ENCODE peak calls at places on chromosomes 4 and X, in ten cellular contexts. J is body of pancreas, C is suprapubic skin, F is tibial nerve, Q is Peyer's patch, H is sigmoid colon, D is ovary, W is esophagus squamous epithelium, G is K562, O is uterus. T is an unnamed sample. For H3K4me1, the result is how much of the 10 kb centered on the place peaks cover.

GRCh38 chr4:144709793-144710525 is 64.0 kb downstream of the HHIP start:
- DNase-seq in J (no peak), C (no peak), F (no peak), Q (no peak), H (no peak), D (no peak), W (no peak), G (no peak), O (no peak), T (peak)

GRCh38 chr4:14428125-14428524 is 574.2 kb upstream of the CPEB2 start:
- DNase-seq in J (no peak), C (no peak), F (no peak), Q (no peak), H (no peak), D (no peak), W (no peak), G (no peak), O (no peak), T (no peak)

GRCh38 chr4:138555584-138555983 is 313.4 kb upstream of the SLC7A11 start:
- DNase-seq in J (peak), C (no peak), F (no peak), Q (no peak), H (no peak), D (no peak), W (no peak), G (no peak), O (no peak), T (no peak)

GRCh38 chrX:112083624-112084326 is 1.2 kb upstream of the TRPC5 start:
- DNase-seq in J (no peak), C (no peak), F (no peak), Q (no peak), H (no peak), D (no peak), W (no peak), G (no peak), O (no peak), T (no peak)

GRCh38 chr4:151114986-151115385 is 15.6 kb downstream of the RPS3A start:
- DNase-seq in J (no peak), C (no peak), F (no peak), Q (no peak), H (no peak), D (no peak), W (no peak), G (no peak), O (no peak), T (no peak)

GRCh38 chr4:57137261-57137660 is 27.1 kb upstream of the IGFBP7 start:
- DNase-seq in J (no peak), C (no peak), F (no peak), Q (no peak), H (no peak), D (no peak), W (no peak), G (no peak), O (no peak), T (no peak)

GRCh38 chrX:69503228-69503834 is 795 bp upstream of the NALF2 start:
- DNase-seq in J (no peak), C (no peak), F (no peak), Q (no peak), H (no peak), D (no peak), W (no peak), G (no peak), O (no peak), T (no peak)

GRCh38 chrX:18961686-18962085 is 22.2 kb downstream of the PHKA2 start:
- DNase-seq in J (no peak), C (no peak), F (no peak), Q (no peak), H (no peak), D (no peak), W (no peak), G (no peak), O (no peak), T (no peak)

GRCh38 chrX:13396887-13397286 is 77.0 kb upstream of the ATXN3L start:
- DNase-seq in J (no peak), C (no peak), F (no peak), Q (no peak), H (no peak), D (no peak), W (no peak), G (no peak), O (no peak), T (no peak)

GRCh38 chrX:19554786-19555185 is 39.5 kb upstream of the MAP3K15 start:
- DNase-seq in J (no peak), C (no peak), F (no peak), Q (no peak), H (no peak), D (no peak), W (no peak), G (no peak), O (no peak), T (no peak)

GRCh38 chr4:87068591-87069021 is 133.8 kb downstream of the AFF1 start:
- DNase-seq in J (no peak), C (no peak), F (no peak), Q (no peak), H (no peak), D (no peak), W (no peak), G (no peak), O (no peak), T (no peak)

GRCh38 chrX:13373807-13374187 is 53.9 kb upstream of the ATXN3L start:
- DNase-seq in J (no peak), C (no peak), F (no peak), Q (no peak), H (no peak), D (no peak), W (no peak), G (no peak), O (no peak), T (no peak)

GRCh38 chrX:13791559-13791958 is 25.3 kb downstream of the GPM6B start:
- DNase-seq in J (no peak), C (no peak), F (no peak), Q (no peak), H (no peak), D (no peak), W (no peak), G (no peak), O (no peak), T (peak)

GRCh38 chr4:159296061-159296460 is 193.2 kb downstream of the RAPGEF2 start:
- DNase-seq in J (no peak), C (no peak), F (no peak), Q (no peak), H (no peak), D (no peak), W (no peak), G (no peak), O (no peak), T (no peak)

GRCh38 chrX:134764202-134764785 is 106.0 kb upstream of the PLAC1 start:
- DNase-seq in J (no peak), C (no peak), F (no peak), Q (no peak), H (no peak), D (no peak), W (no peak), G (peak), O (no peak), T (no peak)

GRCh38 chrX:55161581-55161980 is 58.6 kb upstream of the PAGE5 start:
- DNase-seq in J (no peak), C (no peak), F (no peak), Q (no peak), H (no peak), D (no peak), W (no peak), G (no peak), O (no peak), T (no peak)

GRCh38 chr4:157700898-157701694 is 471.7 kb downstream of the GASK1B start:
- DNase-seq in J (no peak), C (no peak), F (no peak), Q (no peak), H (no peak), D (no peak), W (no peak), G (no peak), O (no peak), T (no peak)

GRCh38 chrX:56994375-56995270 is 718 bp downstream of the SPIN3 start:
- DNase-seq in J (no peak), C (no peak), F (no peak), Q (peak), H (no peak), D (peak), W (no peak), G (no peak), O (peak), T (no peak)

GRCh38 chr4:148787285-148787684 is 345.1 kb upstream of the NR3C2 start:
- DNase-seq in J (no peak), C (no peak), F (no peak), Q (no peak), H (no peak), D (no peak), W (no peak), G (no peak), O (no peak), T (no peak)

GRCh38 chr4:105666693-105667092 is 41.8 kb downstream of the INTS12 start:
- DNase-seq in J (no peak), C (no peak), F (no peak), Q (no peak), H (no peak), D (no peak), W (no peak), G (no peak), O (no peak), T (no peak)

GRCh38 chrX:104343408-104344129 is 88.8 kb upstream of the ESX1 start:
- DNase-seq in J (peak), C (no peak), F (no peak), Q (peak), H (no peak), D (no peak), W (no peak), G (peak), O (peak), T (no peak)

GRCh38 chrX:13000311-13000811 is 25.5 kb downstream of the TMSB4X start:
- DNase-seq in J (no peak), C (no peak), F (no peak), Q (peak), H (no peak), D (no peak), W (no peak), G (no peak), O (no peak), T (no peak)

GRCh38 chr4:91267543-91267942 is 1036.2 kb upstream of the GRID2 start:
- DNase-seq in J (no peak), C (no peak), F (no peak), Q (no peak), H (no peak), D (no peak), W (no peak), G (no peak), O (no peak), T (no peak)

GRCh38 chr4:89800527-89801103 is 36.3 kb downstream of the SNCA start:
- DNase-seq in J (no peak), C (no peak), F (no peak), Q (no peak), H (no peak), D (no peak), W (no peak), G (no peak), O (no peak), T (no peak)

GRCh38 chr4:144799486-144799885 is 153.5 kb downstream of the HHIP start:
- DNase-seq in J (no peak), C (no peak), F (no peak), Q (no peak), H (no peak), D (no peak), W (no peak), G (no peak), O (no peak), T (no peak)

GRCh38 chrX:69503835-69504625 is at the start of gene NALF2:
- DNase-seq in J (peak), C (no peak), F (no peak), Q (no peak), H (peak), D (peak), W (no peak), G (peak), O (peak), T (peak)

GRCh38 chr4:47719576-47719975 is 118.3 kb downstream of the CORIN start:
- DNase-seq in J (no peak), C (no peak), F (no peak), Q (no peak), H (no peak), D (no peak), W (no peak), G (no peak), O (no peak), T (no peak)

GRCh38 chrX:112048707-112049106 is 33.9 kb downstream of the TRPC5 start:
- DNase-seq in J (no peak), C (no peak), F (no peak), Q (no peak), H (no peak), D (no peak), W (no peak), G (no peak), O (no peak), T (no peak)

GRCh38 chr4:30614771-30615170 is 105.4 kb upstream of the PCDH7 start:
- DNase-seq in J (no peak), C (no peak), F (no peak), Q (no peak), H (no peak), D (no peak), W (no peak), G (no peak), O (no peak), T (no peak)

GRCh38 chrX:48540015-48540350 is 469 bp downstream of the TBC1D25 start:
- DNase-seq in J (peak), C (no peak), F (peak), Q (no peak), H (no peak), D (peak), W (no peak), G (peak), O (peak), T (no peak)

GRCh38 chr4:71992571-71992970 is 39.2 kb upstream of the NPFFR2 start:
- DNase-seq in J (no peak), C (no peak), F (no peak), Q (no peak), H (no peak), D (no peak), W (no peak), G (no peak), O (no peak), T (no peak)

GRCh38 chrX:3426552-3426951 is 80.1 kb upstream of the MXRA5 start:
- DNase-seq in J (no peak), C (no peak), F (no peak), Q (no peak), H (no peak), D (no peak), W (no peak), G (no peak), O (no peak), T (no peak)

GRCh38 chrX:3425031-3425430 is 78.6 kb upstream of the MXRA5 start:
- DNase-seq in J (no peak), C (no peak), F (no peak), Q (no peak), H (no peak), D (no peak), W (no peak), G (no peak), O (no peak), T (no peak)

GRCh38 chrX:3428762-3429161 is 82.3 kb upstream of the MXRA5 start:
- DNase-seq in J (no peak), C (no peak), F (no peak), Q (no peak), H (no peak), D (no peak), W (no peak), G (no peak), O (no peak), T (no peak)
- H3K4me3 ChIP-seq in J (no peak), C (no peak), F (no peak), Q (no peak), H (no peak), D (no peak), W (no peak), G (no peak), O (no peak), T (no peak)

GRCh38 chr4:2811830-2812599 is 19.1 kb downstream of the SH3BP2 start:
- DNase-seq in J (no peak), C (peak), F (peak), Q (peak), H (peak), D (peak), W (peak), G (no peak), O (no peak), T (no peak)
- TF ChIP-seq POLR2A in J (peak), C (no peak), F (no peak), Q (no peak), H (no peak), D (no peak), W (no peak), G (no peak), O (no peak), T (no peak)

DNA sequence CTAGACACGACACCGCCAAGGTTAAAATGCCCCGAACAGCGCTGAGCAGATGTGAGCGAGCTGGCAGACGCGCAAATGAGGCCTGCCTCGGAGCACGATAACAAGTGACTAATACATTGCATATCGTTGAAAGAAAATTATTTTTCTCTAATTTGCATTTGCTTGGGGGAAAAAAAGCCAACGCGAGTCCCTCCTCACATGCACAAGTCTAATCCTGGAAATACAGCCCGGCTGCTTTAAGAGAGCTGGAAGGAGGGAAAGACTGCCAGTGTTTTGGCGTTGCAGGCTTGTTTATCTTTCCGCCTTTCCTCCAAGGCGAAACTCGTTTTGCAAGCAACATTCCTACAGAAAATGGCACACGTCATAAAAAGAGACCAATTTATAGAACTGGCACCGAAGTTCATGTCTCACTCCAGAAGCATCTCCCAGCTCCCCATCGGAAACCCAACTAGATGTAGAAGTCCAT is 12.6 kb downstream of the BCOR start:
- DNase-seq in J (no peak), C (no peak), F (no peak), Q (no peak), H (no peak), D (peak), W (no peak), G (no peak), O (no peak), T (no peak)
- H3K4me1 ChIP-seq in J (half or more), C (half or more), F (under half), Q (under half), H (half or more), D (under half), W (under half), G (half or more), O (under half), T (under half)

DNA sequence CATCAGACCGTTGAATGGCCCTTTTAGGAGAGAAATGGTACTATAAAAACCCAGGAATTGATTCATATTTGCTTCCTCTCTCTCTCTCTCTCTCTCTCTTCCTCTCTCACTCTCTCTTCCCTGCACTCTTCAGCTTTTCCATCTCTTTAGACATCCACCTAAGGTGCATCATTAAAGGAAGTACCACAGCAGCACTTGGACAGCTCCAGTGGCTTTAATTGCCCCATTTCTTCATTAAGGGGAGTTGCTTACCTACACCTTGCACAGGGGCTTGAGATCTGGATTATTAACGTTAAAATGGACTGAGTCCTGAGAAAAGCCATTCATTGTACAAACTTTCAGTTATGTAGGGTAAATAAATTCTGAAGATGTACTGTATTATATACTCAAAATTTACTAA is 323.6 kb downstream of the AFF2 start:
- DNase-seq in J (no peak), C (no peak), F (no peak), Q (no peak), H (no peak), D (no peak), W (no peak), G (no peak), O (no peak), T (no peak)
- H3K4me3 ChIP-seq in J (no peak), C (no peak), F (no peak), Q (no peak), H (no peak), D (no peak), W (no peak), G (no peak), O (no peak), T (no peak)